ENCODE peak calls at places on chromosome 4, in seven cellular contexts. J is thoracic aorta, B is GM23248, W is psoas muscle, E is testis, U is right lobe of liver, I is aorta. L is an unnamed sample.

GRCh38 chr4:113157086-113157857 is 107.8 kb downstream of the ANK2 start:
- DNase-seq in J (no peak), B (no peak), W (no peak), E (no peak), U (no peak), I (no peak), L (no peak)

GRCh38 chr4:16858275-16858752 is 40.1 kb downstream of the LDB2 start:
- DNase-seq in J (no peak), B (peak; percentile 32), W (no peak), E (no peak), U (no peak), I (no peak), L (peak; percentile 34)

GRCh38 chr4:174193438-174194015 is 89.9 kb downstream of the FBXO8 start:
- DNase-seq in J (no peak), B (peak; percentile 24), W (no peak), E (no peak), U (no peak), I (no peak), L (no peak)

GRCh38 chr4:8315343-8316250 is 46.0 kb downstream of the HTRA3 start:
- DNase-seq in J (no peak), B (peak; percentile 91), W (peak; percentile 61), E (peak; percentile 49), U (no peak), I (peak; percentile 74), L (peak; percentile 88)

GRCh38 chr4:105022811-105023667 is 123.6 kb upstream of the TET2 start:
- DNase-seq in J (no peak), B (no peak), W (no peak), E (no peak), U (no peak), I (no peak), L (no peak)

GRCh38 chr4:95898226-95898625 is 58.3 kb downstream of the PDHA2 start:
- DNase-seq in J (no peak), B (no peak), W (no peak), E (no peak), U (no peak), I (no peak), L (no peak)

GRCh38 chr4:7134737-7135388 is 57.5 kb upstream of the SORCS2 start:
- DNase-seq in J (no peak), B (peak; percentile 94), W (peak; percentile 83), E (peak; percentile 77), U (no peak), I (peak; percentile 84), L (peak; percentile 91)

GRCh38 chr4:145840162-145840768 is 98.4 kb downstream of the ZNF827 start:
- DNase-seq in J (no peak), B (peak; percentile 60), W (no peak), E (no peak), U (no peak), I (no peak), L (peak; percentile 67)

GRCh38 chr4:95761441-95761840 is 78.5 kb upstream of the PDHA2 start:
- DNase-seq in J (no peak), B (no peak), W (no peak), E (no peak), U (no peak), I (no peak), L (peak; percentile 74)

GRCh38 chr4:4591071-4591470 is 49.2 kb upstream of the STX18 start:
- DNase-seq in J (no peak), B (peak; percentile 31), W (no peak), E (no peak), U (no peak), I (no peak), L (no peak)

GRCh38 chr4:105280338-105280809 is 133.7 kb downstream of the TET2 start:
- DNase-seq in J (no peak), B (peak; percentile 94), W (no peak), E (no peak), U (no peak), I (no peak), L (peak; percentile 84)

GRCh38 chr4:121535351-121535750 is 154.5 kb upstream of the QRFPR start:
- DNase-seq in J (no peak), B (no peak), W (no peak), E (no peak), U (no peak), I (no peak), L (no peak)

GRCh38 chr4:105277702-105278101 is 131.0 kb downstream of the TET2 start:
- DNase-seq in J (no peak), B (no peak), W (no peak), E (no peak), U (no peak), I (no peak), L (no peak)

GRCh38 chr4:8653326-8654000 is 60.9 kb downstream of the CPZ start:
- DNase-seq in J (no peak), B (no peak), W (no peak), E (no peak), U (peak; percentile 37), I (no peak), L (no peak)

GRCh38 chr4:37528161-37528560 is 158.0 kb downstream of the RELL1 start:
- DNase-seq in J (no peak), B (peak; percentile 6), W (no peak), E (no peak), U (peak; percentile 70), I (no peak), L (no peak)

GRCh38 chr4:142352682-142353081 is 493.4 kb downstream of the INPP4B start:
- DNase-seq in J (no peak), B (no peak), W (no peak), E (no peak), U (no peak), I (no peak), L (no peak)

GRCh38 chr4:15563871-15564270 is 91.3 kb downstream of the FBXL5 start:
- DNase-seq in J (no peak), B (peak; percentile 8), W (no peak), E (no peak), U (no peak), I (no peak), L (no peak)

GRCh38 chr4:14856927-14857220 is 145.4 kb upstream of the CPEB2 start:
- DNase-seq in J (no peak), B (no peak), W (no peak), E (no peak), U (no peak), I (no peak), L (no peak)

GRCh38 chr4:186942745-186943606 is 219.3 kb upstream of the FAT1 start:
- DNase-seq in J (no peak), B (peak; percentile 36), W (no peak), E (peak; percentile 65), U (no peak), I (no peak), L (peak; percentile 59)

GRCh38 chr4:180610317-180610716 is 1632.9 kb upstream of the TENM3 start:
- DNase-seq in J (no peak), B (no peak), W (no peak), E (no peak), U (no peak), I (no peak), L (no peak)

GRCh38 chr4:147741190-147741788 is 9.4 kb downstream of the ARHGAP10 start:
- DNase-seq in J (no peak), B (peak; percentile 42), W (no peak), E (no peak), U (no peak), I (no peak), L (peak; percentile 67)

GRCh38 chr4:2863649-2864048 is 20.0 kb downstream of the ADD1 start:
- DNase-seq in J (no peak), B (no peak), W (no peak), E (no peak), U (no peak), I (no peak), L (no peak)

DNA sequence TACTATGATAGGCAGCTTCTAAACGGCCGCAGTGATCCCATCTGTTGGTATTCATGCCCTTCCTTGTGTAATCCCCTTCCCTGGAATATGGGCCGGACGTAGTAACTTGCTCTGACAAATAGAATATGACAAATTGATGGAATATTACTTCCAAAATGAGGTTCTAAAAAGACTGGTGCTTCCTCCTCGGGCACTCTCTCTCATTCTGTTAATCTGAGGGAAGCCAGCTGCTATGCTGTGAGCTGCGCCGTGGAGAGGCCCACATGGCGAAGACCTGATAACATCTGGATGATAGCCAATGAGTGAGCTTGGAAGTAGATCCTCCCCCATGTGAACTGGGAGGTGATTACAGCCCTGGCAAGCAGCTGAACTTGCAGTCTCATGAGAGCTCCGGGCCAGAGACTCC is 27.2 kb upstream of the SLC25A4 start:
- DNase-seq in J (no peak), B (peak; percentile 11), W (peak; percentile 37), E (peak; percentile 91), U (peak; percentile 86), I (peak; percentile 55), L (peak; percentile 74)
- H3K4me3 ChIP-seq in J (no peak overlapping the region), B (no peak overlapping the region), W (no peak overlapping the region), E (no peak overlapping the region), U (no peak overlapping the region), I (no peak overlapping the region), L (peak overlapping the region; percentile 1)

GRCh38 chr4:89514811-89515210 is 207.2 kb upstream of the GPRIN3 start:
- DNase-seq in J (no peak), B (no peak), W (no peak), E (no peak), U (no peak), I (no peak), L (no peak)
- H3K9me3 ChIP-seq in J (no peaks in the 10 kb centered on the region), B (no peaks in the 10 kb centered on the region), W (no peaks in the 10 kb centered on the region), E (no peaks in the 10 kb centered on the region), U (no peaks in the 10 kb centered on the region), I (peaks cover 1% of the 10 kb centered on the region), L (peaks cover under 1% of the 10 kb centered on the region)

DNA sequence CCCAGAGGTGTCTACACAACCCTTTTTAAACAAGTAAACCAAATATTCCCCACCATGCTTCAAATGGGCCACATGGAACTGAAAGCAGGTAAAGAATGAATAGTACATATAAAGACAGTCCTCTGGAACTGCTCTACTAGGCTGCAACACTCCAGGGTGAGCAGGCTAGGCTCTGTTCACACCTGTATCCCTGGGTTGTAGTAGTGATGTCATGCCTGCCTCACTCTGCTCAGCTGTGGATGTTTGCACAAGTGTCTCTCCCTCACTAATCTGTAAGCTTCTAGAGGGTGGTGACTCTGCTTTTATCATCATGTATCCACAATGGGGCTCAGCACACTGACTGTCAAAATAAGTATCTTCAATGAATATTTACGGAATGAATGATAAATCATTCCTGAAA is 20.4 kb downstream of the LEF1 start:
- DNase-seq in J (no peak), B (no peak), W (no peak), E (no peak), U (no peak), I (no peak), L (no peak)
- H3K4me3 ChIP-seq in J (no peak overlapping the region), B (no peak overlapping the region), W (no peak overlapping the region), E (no peak overlapping the region), U (no peak overlapping the region), I (no peak overlapping the region), L (no peak overlapping the region)

GRCh38 chr4:30330894-30331652 is 389.1 kb upstream of the PCDH7 start:
- DNase-seq in J (no peak), B (no peak), W (no peak), E (no peak), U (no peak), I (no peak), L (no peak)
- H3K9me3 ChIP-seq in J (peaks cover 6% of the 10 kb centered on the region), B (no peaks in the 10 kb centered on the region), W (no peaks in the 10 kb centered on the region), E (no peaks in the 10 kb centered on the region), U (no peaks in the 10 kb centered on the region), I (no peaks in the 10 kb centered on the region), L (peaks cover 15% of the 10 kb centered on the region)

L was measured in adipocyte.